ENCODE peak calls at places on chromosomes 5 and 9, in nine cellular contexts. One of them, this sample, is unnamed.

GRCh38 chr9:137087409-137087925 is 682 bp downstream of the MAN1B1 start:
- DNase-seq in hepatocyte: no peak
- DNase-seq in HTR-8/SVneo: no peak
- DNase-seq in fibroblast of the aortic adventitia: no peak
- DNase-seq in AG04450: no peak
- DNase-seq in prostate gland: no peak
- DNase-seq in ACHN: no peak
- DNase-seq in MM.1S: peak
- DNase-seq in ureter: no peak
- DNase-seq in this sample: no peak

GRCh38 chr5:6652025-6652424 is 18.8 kb downstream of the SRD5A1 start:
- DNase-seq in AG04450: no peak
- DNase-seq in fibroblast of the aortic adventitia: no peak
- DNase-seq in prostate gland: no peak
- DNase-seq in MM.1S: no peak
- DNase-seq in HTR-8/SVneo: no peak
- DNase-seq in ureter: no peak
- DNase-seq in hepatocyte: no peak
- DNase-seq in ACHN: no peak
- DNase-seq in this sample: no peak

GRCh38 chr9:97934321-97935115 is 3.5 kb downstream of the HEMGN start:
- DNase-seq in prostate gland: no peak
- DNase-seq in MM.1S: no peak
- DNase-seq in fibroblast of the aortic adventitia: no peak
- DNase-seq in AG04450: no peak
- DNase-seq in ACHN: no peak
- DNase-seq in HTR-8/SVneo: no peak
- DNase-seq in ureter: no peak
- DNase-seq in hepatocyte: no peak
- DNase-seq in this sample: no peak

GRCh38 chr9:136570191-136570845 is 24.5 kb upstream of the NOTCH1 start:
- DNase-seq in HTR-8/SVneo: no peak
- DNase-seq in prostate gland: no peak
- DNase-seq in ureter: no peak
- DNase-seq in fibroblast of the aortic adventitia: no peak
- DNase-seq in hepatocyte: no peak
- DNase-seq in MM.1S: no peak
- DNase-seq in ACHN: no peak
- DNase-seq in AG04450: no peak
- DNase-seq in this sample: no peak

GRCh38 chr5:59335544-59335943 is 558.0 kb downstream of the PDE4D start:
- DNase-seq in MM.1S: no peak
- DNase-seq in hepatocyte: no peak
- DNase-seq in HTR-8/SVneo: no peak
- DNase-seq in prostate gland: no peak
- DNase-seq in AG04450: no peak
- DNase-seq in ureter: no peak
- DNase-seq in ACHN: peak
- DNase-seq in fibroblast of the aortic adventitia: no peak
- DNase-seq in this sample: no peak

GRCh38 chr9:88041447-88041846 is 67.1 kb upstream of the CDK20 start:
- DNase-seq in ureter: no peak
- DNase-seq in hepatocyte: peak
- DNase-seq in fibroblast of the aortic adventitia: peak
- DNase-seq in MM.1S: no peak
- DNase-seq in AG04450: no peak
- DNase-seq in prostate gland: no peak
- DNase-seq in HTR-8/SVneo: no peak
- DNase-seq in ACHN: no peak
- DNase-seq in this sample: no peak

GRCh38 chr5:34656700-34657549 is 797 bp downstream of the RAI14 start:
- DNase-seq in hepatocyte: peak
- DNase-seq in ureter: no peak
- DNase-seq in ACHN: peak
- DNase-seq in fibroblast of the aortic adventitia: peak
- DNase-seq in prostate gland: peak
- DNase-seq in AG04450: no peak
- DNase-seq in HTR-8/SVneo: peak
- DNase-seq in MM.1S: no peak
- DNase-seq in this sample: peak

GRCh38 chr9:36971935-36972488 is 62.1 kb downstream of the PAX5 start:
- DNase-seq in ACHN: no peak
- DNase-seq in ureter: no peak
- DNase-seq in fibroblast of the aortic adventitia: no peak
- DNase-seq in hepatocyte: no peak
- DNase-seq in AG04450: no peak
- DNase-seq in MM.1S: no peak
- DNase-seq in HTR-8/SVneo: no peak
- DNase-seq in prostate gland: no peak
- DNase-seq in this sample: no peak

GRCh38 chr5:29175774-29176173 is 2017.7 kb upstream of the CDH6 start:
- DNase-seq in AG04450: no peak
- DNase-seq in fibroblast of the aortic adventitia: no peak
- DNase-seq in ureter: no peak
- DNase-seq in prostate gland: no peak
- DNase-seq in hepatocyte: no peak
- DNase-seq in HTR-8/SVneo: no peak
- DNase-seq in ACHN: no peak
- DNase-seq in MM.1S: no peak
- DNase-seq in this sample: no peak

GRCh38 chr5:142587354-142587965 is 98.4 kb downstream of the FGF1 start:
- DNase-seq in ACHN: peak
- DNase-seq in MM.1S: peak
- DNase-seq in AG04450: peak
- DNase-seq in hepatocyte: peak
- DNase-seq in prostate gland: no peak
- DNase-seq in ureter: no peak
- DNase-seq in HTR-8/SVneo: peak
- DNase-seq in fibroblast of the aortic adventitia: peak
- DNase-seq in this sample: peak

GRCh38 chr5:157820593-157821252 is 38.2 kb downstream of the CLINT1 start:
- DNase-seq in fibroblast of the aortic adventitia: peak
- DNase-seq in prostate gland: peak
- DNase-seq in ureter: no peak
- DNase-seq in hepatocyte: peak
- DNase-seq in ACHN: peak
- DNase-seq in AG04450: peak
- DNase-seq in MM.1S: peak
- DNase-seq in HTR-8/SVneo: peak
- DNase-seq in this sample: peak

GRCh38 chr5:137310051-137310730 is 188.9 kb downstream of the SPOCK1 start:
- DNase-seq in MM.1S: no peak
- DNase-seq in HTR-8/SVneo: peak
- DNase-seq in ACHN: peak
- DNase-seq in hepatocyte: peak
- DNase-seq in AG04450: peak
- DNase-seq in fibroblast of the aortic adventitia: peak
- DNase-seq in ureter: no peak
- DNase-seq in prostate gland: no peak
- DNase-seq in this sample: peak

GRCh38 chr5:111830333-111830732 is 73.3 kb upstream of the NREP start:
- DNase-seq in hepatocyte: peak
- DNase-seq in ACHN: no peak
- DNase-seq in ureter: no peak
- DNase-seq in HTR-8/SVneo: peak
- DNase-seq in prostate gland: no peak
- DNase-seq in fibroblast of the aortic adventitia: peak
- DNase-seq in AG04450: no peak
- DNase-seq in MM.1S: no peak
- DNase-seq in this sample: peak

GRCh38 chr5:148858106-148858505 is 31.7 kb downstream of the ADRB2 start:
- DNase-seq in ACHN: no peak
- DNase-seq in AG04450: no peak
- DNase-seq in ureter: no peak
- DNase-seq in fibroblast of the aortic adventitia: no peak
- DNase-seq in prostate gland: no peak
- DNase-seq in MM.1S: no peak
- DNase-seq in hepatocyte: no peak
- DNase-seq in HTR-8/SVneo: no peak
- DNase-seq in this sample: no peak

GRCh38 chr5:118723021-118723338 is 265.4 kb downstream of the DTWD2 start:
- DNase-seq in fibroblast of the aortic adventitia: no peak
- DNase-seq in MM.1S: no peak
- DNase-seq in hepatocyte: no peak
- DNase-seq in HTR-8/SVneo: no peak
- DNase-seq in ACHN: no peak
- DNase-seq in prostate gland: no peak
- DNase-seq in ureter: no peak
- DNase-seq in AG04450: no peak
- DNase-seq in this sample: no peak

GRCh38 chr9:70165006-70165602 is 93.7 kb upstream of the SMC5 start:
- DNase-seq in ACHN: no peak
- DNase-seq in prostate gland: no peak
- DNase-seq in ureter: no peak
- DNase-seq in HTR-8/SVneo: no peak
- DNase-seq in AG04450: no peak
- DNase-seq in fibroblast of the aortic adventitia: no peak
- DNase-seq in hepatocyte: no peak
- DNase-seq in MM.1S: no peak
- DNase-seq in this sample: no peak

GRCh38 chr5:94791787-94792186 is 173.3 kb downstream of the SLF1 start:
- DNase-seq in fibroblast of the aortic adventitia: no peak
- DNase-seq in hepatocyte: no peak
- DNase-seq in prostate gland: no peak
- DNase-seq in AG04450: no peak
- DNase-seq in ACHN: no peak
- DNase-seq in MM.1S: no peak
- DNase-seq in HTR-8/SVneo: no peak
- DNase-seq in ureter: no peak
- DNase-seq in this sample: no peak

GRCh38 chr5:95626701-95627100 is 6.8 kb downstream of the GPR150 start:
- DNase-seq in AG04450: no peak
- DNase-seq in ACHN: no peak
- DNase-seq in HTR-8/SVneo: no peak
- DNase-seq in prostate gland: no peak
- DNase-seq in ureter: no peak
- DNase-seq in fibroblast of the aortic adventitia: peak
- DNase-seq in hepatocyte: no peak
- DNase-seq in MM.1S: no peak
- DNase-seq in this sample: no peak

GRCh38 chr9:87887661-87888480 is 5.2 kb downstream of the SPATA31E1 start:
- DNase-seq in AG04450: no peak
- DNase-seq in MM.1S: no peak
- DNase-seq in prostate gland: no peak
- DNase-seq in ureter: peak
- DNase-seq in ACHN: no peak
- DNase-seq in fibroblast of the aortic adventitia: no peak
- DNase-seq in HTR-8/SVneo: no peak
- DNase-seq in hepatocyte: no peak
- DNase-seq in this sample: no peak

GRCh38 chr5:78649816-78650561 is 1.4 kb upstream of the LHFPL2 start:
- DNase-seq in prostate gland: no peak
- DNase-seq in fibroblast of the aortic adventitia: peak
- DNase-seq in ureter: no peak
- DNase-seq in AG04450: no peak
- DNase-seq in MM.1S: no peak
- DNase-seq in hepatocyte: no peak
- DNase-seq in HTR-8/SVneo: no peak
- DNase-seq in ACHN: no peak
- DNase-seq in this sample: no peak

GRCh38 chr9:6757988-6758417 is 230 bp downstream of the KDM4C start:
- DNase-seq in AG04450: no peak
- DNase-seq in HTR-8/SVneo: peak
- DNase-seq in hepatocyte: no peak
- DNase-seq in MM.1S: no peak
- DNase-seq in fibroblast of the aortic adventitia: no peak
- DNase-seq in prostate gland: no peak
- DNase-seq in ACHN: no peak
- DNase-seq in ureter: peak
- DNase-seq in this sample: no peak

This sample was measured in lung microvascular endothelial cell.